ENCODE peak calls at places on chromosomes 7 and 10, in ten cellular contexts. W is heart left ventricle, X is HL-60, C is WERI-Rb-1, B is dorsolateral prefrontal cortex, U is brain microvascular endothelial cell, S is mesendoderm, O is GM23338, L is A549, H is cardiac muscle cell. Q is an unnamed sample.

GRCh38 chr10:75137533-75138438 is 26.3 kb downstream of the SAMD8 start:
- DNase-seq in W (no peak), X (no peak), C (no peak), B (no peak), U (peak), S (peak), O (no peak), L (peak), H (peak), Q (no peak)

GRCh38 chr10:72417971-72418370 is 63.3 kb upstream of the DNAJB12 start:
- DNase-seq in W (no peak), X (no peak), C (no peak), B (no peak), U (no peak), S (peak), O (peak), L (no peak), H (no peak), Q (no peak)

GRCh38 chr7:106444068-106444655 is 159.4 kb upstream of the NAMPT start:
- DNase-seq in W (no peak), X (no peak), C (no peak), B (no peak), U (no peak), S (no peak), O (no peak), L (no peak), H (no peak), Q (no peak)

GRCh38 chr7:104179178-104179577 is 28.6 kb downstream of the ORC5 start:
- DNase-seq in W (no peak), X (no peak), C (no peak), B (no peak), U (no peak), S (peak), O (peak), L (peak), H (no peak), Q (no peak)

GRCh38 chr10:121485443-121486139 is 112.7 kb downstream of the FGFR2 start:
- DNase-seq in W (no peak), X (no peak), C (no peak), B (peak), U (no peak), S (peak), O (no peak), L (no peak), H (no peak), Q (no peak)

GRCh38 chr10:22170582-22170981 is 47.2 kb downstream of the EBLN1 start:
- DNase-seq in W (no peak), X (no peak), C (no peak), B (no peak), U (no peak), S (no peak), O (no peak), L (no peak), H (no peak), Q (no peak)

GRCh38 chr7:158315326-158315725 is 272.3 kb downstream of the PTPRN2 start:
- DNase-seq in W (no peak), X (no peak), C (no peak), B (no peak), U (no peak), S (no peak), O (no peak), L (no peak), H (no peak), Q (no peak)

GRCh38 chr7:44990520-44991023 is 9.4 kb upstream of the CCM2 start:
- DNase-seq in W (no peak), X (no peak), C (peak), B (no peak), U (peak), S (no peak), O (no peak), L (no peak), H (peak), Q (no peak)

GRCh38 chr7:101926265-101926664 is 108.8 kb downstream of the CUX1 start:
- DNase-seq in W (no peak), X (no peak), C (no peak), B (no peak), U (no peak), S (no peak), O (no peak), L (no peak), H (no peak), Q (no peak)

GRCh38 chr7:93185303-93186027 is 37.3 kb upstream of the SAMD9L start:
- DNase-seq in W (no peak), X (no peak), C (no peak), B (no peak), U (peak), S (no peak), O (no peak), L (no peak), H (peak), Q (no peak)

GRCh38 chr7:139782932-139783331 is 5.1 kb upstream of the HIPK2 start:
- DNase-seq in W (no peak), X (no peak), C (no peak), B (no peak), U (no peak), S (no peak), O (no peak), L (no peak), H (peak), Q (no peak)

GRCh38 chr7:122487131-122487530 is 182.6 kb upstream of the FEZF1 start:
- DNase-seq in W (no peak), X (no peak), C (no peak), B (no peak), U (peak), S (no peak), O (no peak), L (no peak), H (peak), Q (no peak)

GRCh38 chr7:78770422-78771410 is 682.8 kb downstream of the MAGI2 start:
- DNase-seq in W (no peak), X (no peak), C (no peak), B (no peak), U (no peak), S (peak), O (peak), L (no peak), H (no peak), Q (no peak)

GRCh38 chr10:61989995-61990760 is 88.7 kb downstream of the ARID5B start:
- DNase-seq in W (no peak), X (no peak), C (no peak), B (no peak), U (no peak), S (no peak), O (no peak), L (no peak), H (no peak), Q (no peak)

GRCh38 chr7:148625342-148625741 is 34.8 kb downstream of the C7orf33 start:
- DNase-seq in W (no peak), X (no peak), C (peak), B (no peak), U (no peak), S (no peak), O (no peak), L (no peak), H (no peak), Q (no peak)

GRCh38 chr10:1522237-1522636 is 215.1 kb downstream of the ADARB2 start:
- DNase-seq in W (no peak), X (no peak), C (no peak), B (no peak), U (no peak), S (peak), O (no peak), L (no peak), H (no peak), Q (no peak)

GRCh38 chr7:4610768-4611467 is 71.2 kb upstream of the FOXK1 start:
- DNase-seq in W (no peak), X (no peak), C (peak), B (no peak), U (peak), S (peak), O (peak), L (peak), H (peak), Q (peak)

GRCh38 chr7:22667187-22667561 is 59.8 kb upstream of the IL6 start:
- DNase-seq in W (no peak), X (no peak), C (no peak), B (no peak), U (no peak), S (no peak), O (no peak), L (no peak), H (no peak), Q (no peak)

GRCh38 chr10:64033710-64034109 is 512.5 kb downstream of the REEP3 start:
- DNase-seq in W (no peak), X (no peak), C (no peak), B (no peak), U (no peak), S (no peak), O (no peak), L (no peak), H (no peak), Q (no peak)

GRCh38 chr10:64038097-64038496 is 516.9 kb downstream of the REEP3 start:
- DNase-seq in W (no peak), X (no peak), C (no peak), B (no peak), U (no peak), S (no peak), O (no peak), L (no peak), H (no peak), Q (no peak)

GRCh38 chr10:64039208-64039607 is 518.0 kb downstream of the REEP3 start:
- DNase-seq in W (no peak), X (no peak), C (no peak), B (no peak), U (no peak), S (no peak), O (no peak), L (no peak), H (no peak), Q (no peak)

GRCh38 chr10:64036996-64037666 is 515.9 kb downstream of the REEP3 start:
- DNase-seq in W (no peak), X (no peak), C (no peak), B (no peak), U (no peak), S (no peak), O (no peak), L (no peak), H (no peak), Q (no peak)

GRCh38 chr10:64036306-64036930 is 515.2 kb downstream of the REEP3 start:
- DNase-seq in W (no peak), X (no peak), C (no peak), B (no peak), U (no peak), S (no peak), O (peak), L (no peak), H (peak), Q (no peak)
- H3K4me3 ChIP-seq in W (peak), X (no peak), C (no peak), B (peak), U (no peak), S (no peak), O (no peak), L (no peak), H (no peak), Q (no peak)

GRCh38 chr7:124029789-124030188 is 3.1 kb downstream of the TMEM229A start:
- DNase-seq in W (no peak), X (no peak), C (no peak), B (no peak), U (no peak), S (no peak), O (peak), L (no peak), H (no peak), Q (no peak)
- H3K4me3 ChIP-seq in W (no peak), X (no peak), C (no peak), B (peak), U (no peak), S (no peak), O (no peak), L (no peak), H (no peak), Q (no peak)

DNA sequence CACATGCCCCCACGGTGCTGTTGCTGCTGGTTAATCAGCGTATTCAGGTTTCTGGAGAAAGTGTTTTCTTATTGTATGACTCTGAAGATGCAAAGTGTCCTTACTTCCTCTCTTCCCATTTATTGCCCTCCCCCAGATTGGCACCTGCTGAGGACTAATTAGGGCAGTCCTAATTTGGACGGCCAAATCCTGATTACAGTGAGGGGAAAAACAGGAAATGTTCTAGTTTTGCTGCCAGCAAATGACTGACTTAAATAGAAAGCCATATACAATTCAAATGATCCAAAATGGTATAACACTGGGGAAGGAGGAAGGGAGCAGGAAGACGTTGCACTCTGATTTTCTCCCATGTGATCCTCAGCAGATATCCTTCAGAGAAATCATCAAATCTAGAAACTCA is 222.4 kb upstream of the LRGUK start:
- DNase-seq in W (no peak), X (no peak), C (no peak), B (no peak), U (no peak), S (peak), O (no peak), L (no peak), H (no peak), Q (no peak)
- H3K4me3 ChIP-seq in W (no peak), X (no peak), C (no peak), B (no peak), U (no peak), S (no peak), O (no peak), L (no peak), H (no peak), Q (no peak)

DNA sequence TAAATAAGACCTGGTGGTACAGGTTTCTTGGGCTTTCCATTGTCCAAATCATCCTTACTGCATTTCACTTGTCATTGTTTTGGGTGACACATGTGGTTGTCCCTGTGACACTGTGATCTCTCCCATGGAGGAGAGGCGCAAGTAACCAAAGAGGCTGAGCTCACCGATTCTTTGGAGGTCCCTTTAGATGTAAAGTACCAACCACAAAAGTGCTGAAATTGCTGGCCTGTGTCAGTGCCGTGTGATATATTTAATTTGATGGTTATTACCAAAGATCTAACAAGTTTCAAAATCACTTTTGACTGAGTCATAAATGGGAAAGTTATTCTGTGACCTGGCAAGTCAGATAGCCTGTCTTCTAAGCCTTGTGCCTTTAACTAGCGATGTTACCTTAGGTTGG is 19.4 kb downstream of the MCM10 start:
- DNase-seq in W (no peak), X (no peak), C (no peak), B (no peak), U (no peak), S (no peak), O (no peak), L (no peak), H (no peak), Q (no peak)
- H3K4me3 ChIP-seq in W (no peak), X (no peak), C (no peak), B (no peak), U (no peak), S (no peak), O (no peak), L (no peak), H (no peak), Q (no peak)

DNA sequence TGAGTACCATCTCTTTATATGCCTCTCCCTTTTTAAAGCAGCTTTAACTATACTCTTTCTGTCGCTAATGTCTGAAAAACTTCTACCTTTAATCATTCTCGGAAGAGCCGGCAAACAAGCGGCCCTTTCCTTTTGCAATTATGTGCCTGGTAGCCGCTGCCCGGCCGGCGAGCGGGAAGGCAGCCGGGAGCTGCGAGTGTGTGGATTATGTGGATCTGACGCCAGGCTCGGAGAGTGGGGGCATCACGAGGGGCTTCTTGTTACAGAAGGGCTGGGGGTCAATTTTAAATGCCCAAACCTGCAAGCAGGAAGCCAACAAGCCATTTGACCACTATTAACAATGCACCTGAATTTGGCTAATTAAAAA is 121.0 kb downstream of the BUB3 start:
- DNase-seq in W (no peak), X (no peak), C (no peak), B (no peak), U (no peak), S (no peak), O (no peak), L (no peak), H (no peak), Q (no peak)
- H3K4me3 ChIP-seq in W (no peak), X (no peak), C (no peak), B (peak), U (no peak), S (no peak), O (peak), L (no peak), H (no peak), Q (no peak)

DNA sequence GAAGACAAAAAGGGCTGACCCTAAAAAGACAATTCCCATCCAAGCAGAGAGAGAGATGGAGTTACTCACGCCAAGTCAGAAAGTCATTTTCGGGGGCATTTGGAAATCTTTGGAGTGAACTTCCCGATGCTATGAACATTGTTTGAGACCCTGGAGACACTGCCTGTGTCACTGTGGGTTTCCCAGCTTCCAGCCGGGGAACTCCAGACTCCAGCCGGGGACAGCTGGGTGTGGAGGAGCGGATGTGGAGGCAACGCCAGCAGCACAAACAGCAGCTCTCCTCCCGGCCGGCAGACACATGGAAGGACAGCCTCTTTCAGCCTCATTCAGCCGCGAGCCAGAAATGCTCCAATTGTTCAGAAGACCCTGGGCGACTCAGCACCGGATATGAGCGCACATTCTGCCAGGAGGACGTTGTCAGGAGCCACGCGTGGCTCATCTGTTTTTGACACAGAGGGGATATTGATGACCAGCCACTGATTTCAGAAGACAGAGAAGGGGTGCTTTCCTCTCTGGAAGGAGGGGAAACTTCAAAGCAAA is 97.6 kb downstream of the PRPF18 start:
- DNase-seq in W (peak), X (no peak), C (peak), B (peak), U (peak), S (no peak), O (no peak), L (no peak), H (peak), Q (peak)
- H3K4me3 ChIP-seq in W (no peak), X (no peak), C (no peak), B (peak), U (no peak), S (no peak), O (no peak), L (no peak), H (no peak), Q (no peak)

DNA sequence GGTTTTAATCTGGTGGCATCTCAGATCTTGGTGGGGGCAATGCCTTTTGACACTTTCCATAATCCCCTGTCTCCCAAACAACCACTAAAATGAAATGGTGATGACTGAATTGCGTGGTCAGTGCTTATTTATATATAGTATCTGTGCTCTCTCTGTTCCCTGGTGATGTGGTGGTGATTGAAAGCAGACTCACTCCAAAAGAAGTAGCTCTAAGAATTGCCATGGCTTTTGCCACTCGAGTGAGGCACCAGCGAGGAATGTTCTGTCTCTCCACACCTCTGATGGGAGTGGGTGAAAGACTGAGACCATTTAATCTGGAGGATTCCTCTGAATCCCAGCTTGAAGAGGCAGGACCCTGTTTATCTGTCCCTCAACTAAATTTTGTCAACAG is 2.8 kb downstream of the DUSP5 start:
- DNase-seq in W (no peak), X (no peak), C (no peak), B (no peak), U (peak), S (peak), O (no peak), L (peak), H (peak), Q (no peak)
- H3K4me3 ChIP-seq in W (peak), X (no peak), C (no peak), B (no peak), U (peak), S (no peak), O (peak), L (peak), H (peak), Q (peak)

Q was measured in right cardiac atrium.